ENCODE peak calls at places on chromosomes 5 and 9, in four cellular contexts. L, C, X and M are unnamed samples.

GRCh38 chr5:160643588-160643987 is 208.4 kb downstream of the ATP10B start:
- DNase-seq in X (no peak), C (no peak), L (no peak), M (no peak)

GRCh38 chr9:281753-282645 is 67.3 kb downstream of the DOCK8 start:
- DNase-seq in L (no peak), X (no peak), C (no peak), M (no peak)

GRCh38 chr9:115992834-115993233 is 160.8 kb upstream of the PAPPA start:
- DNase-seq in L (no peak), C (no peak), X (no peak), M (no peak)

GRCh38 chr5:72246239-72246580 is 73.8 kb downstream of the MRPS27 start:
- DNase-seq in C (no peak), L (no peak), X (no peak), M (no peak)

GRCh38 chr5:154858972-154859950 is 834 bp downstream of the CNOT8 start:
- DNase-seq in L (no peak), X (no peak), C (no peak), M (no peak)

GRCh38 chr5:107551088-107551487 is 119.6 kb downstream of the EFNA5 start:
- DNase-seq in X (no peak), L (no peak), C (no peak), M (no peak)

GRCh38 chr5:117657591-117657990 is 1083.0 kb upstream of the SEMA6A start:
- DNase-seq in X (no peak), C (no peak), L (no peak), M (no peak)

GRCh38 chr5:59390074-59390659 is 503.4 kb downstream of the PDE4D start:
- DNase-seq in L (no peak), C (no peak), X (peak), M (no peak)

GRCh38 chr5:5430136-5430535 is 7.7 kb downstream of the ICE1 start:
- DNase-seq in X (no peak), C (no peak), L (no peak), M (no peak)

GRCh38 chr5:114665551-114665950 is 303.7 kb downstream of the KCNN2 start:
- DNase-seq in X (no peak), L (no peak), C (no peak), M (no peak)

GRCh38 chr5:1931590-1932138 is 48.9 kb upstream of the IRX4 start:
- DNase-seq in C (no peak), X (peak), L (peak), M (no peak)

GRCh38 chr9:81393985-81394811 is 295.1 kb downstream of the TLE1 start:
- DNase-seq in L (no peak), C (no peak), X (no peak), M (no peak)

GRCh38 chr5:68499952-68500351 is 284.4 kb downstream of the PIK3R1 start:
- DNase-seq in X (no peak), L (no peak), C (no peak), M (no peak)

GRCh38 chr5:36402512-36402906 is 100.8 kb upstream of the RANBP3L start:
- DNase-seq in X (no peak), C (no peak), L (no peak), M (no peak)

GRCh38 chr5:36396640-36397039 is 94.9 kb upstream of the RANBP3L start:
- DNase-seq in L (no peak), X (no peak), C (no peak), M (no peak)

GRCh38 chr5:36395260-36395659 is 93.6 kb upstream of the RANBP3L start:
- DNase-seq in X (no peak), C (no peak), L (no peak), M (no peak)

GRCh38 chr5:36393656-36394438 is 92.1 kb upstream of the RANBP3L start:
- DNase-seq in L (no peak), C (no peak), X (no peak), M (no peak)

GRCh38 chr5:36398137-36398536 is 96.4 kb upstream of the RANBP3L start:
- DNase-seq in X (no peak), L (no peak), C (no peak), M (no peak)
- TF ChIP-seq CTCF in X (no peak), L (no peak), C (peak), M (no peak)

DNA sequence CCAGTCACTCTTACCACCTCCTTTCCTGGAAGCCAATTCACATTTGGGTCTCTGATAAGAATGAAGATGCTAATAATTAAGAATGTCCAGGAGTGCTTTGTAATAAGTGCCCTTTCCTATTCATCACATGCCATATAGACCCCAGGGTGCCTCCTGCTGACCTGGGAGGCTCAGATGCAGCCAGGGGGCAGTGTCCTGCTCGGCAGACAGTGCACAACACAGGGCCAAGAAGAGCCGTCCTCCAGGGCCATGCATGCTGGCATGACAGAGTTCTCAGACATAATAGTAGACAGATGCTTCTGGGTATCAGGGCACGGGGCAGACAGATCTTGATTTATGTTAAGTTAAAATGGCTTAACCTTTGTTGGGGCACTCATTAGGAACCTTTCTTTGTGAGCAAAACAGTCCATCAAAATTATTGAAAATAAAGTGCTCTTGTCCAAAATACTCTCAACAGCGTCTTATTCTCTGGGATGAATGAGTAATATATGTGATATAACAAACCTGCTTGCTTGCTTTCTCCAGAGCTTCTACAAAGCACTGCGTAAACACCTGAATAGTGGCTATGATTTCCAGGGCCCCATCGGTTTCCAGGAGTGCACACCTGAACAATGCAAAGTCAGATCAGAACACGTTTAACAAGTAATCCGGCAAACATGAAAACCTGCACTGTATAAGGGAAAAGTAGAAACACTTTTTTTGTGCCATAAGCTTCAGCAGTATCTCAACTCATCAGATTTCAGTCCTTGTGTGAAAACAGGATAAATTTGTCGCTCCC is 192.7 kb downstream of the FANCC start:
- DNase-seq in C (no peak), X (peak), L (no peak), M (no peak)
- TF ChIP-seq CTCF in C (no peak), X (no peak), L (no peak), M (no peak)

DNA sequence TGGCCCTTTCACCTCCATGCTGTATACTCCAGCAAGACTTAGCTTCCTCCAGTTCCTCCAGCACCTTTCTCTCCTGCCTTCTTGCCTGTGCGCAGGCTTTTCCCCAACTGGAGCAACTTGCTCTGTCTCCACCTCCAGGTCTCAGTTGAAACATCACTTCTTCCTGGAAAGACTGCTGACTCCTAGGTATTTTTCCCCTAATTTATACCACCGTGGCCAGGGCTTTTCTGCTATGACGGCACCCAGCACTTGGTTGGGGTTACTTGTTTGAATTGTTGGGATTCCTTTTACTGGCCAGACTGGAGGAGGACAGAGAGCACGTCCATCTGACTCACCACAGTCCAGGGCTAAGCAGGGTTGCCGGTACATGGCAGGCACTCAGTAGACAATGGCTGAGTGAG is 67.5 kb downstream of the KCNIP1 start:
- DNase-seq in C (no peak), L (no peak), X (no peak), M (no peak)
- TF ChIP-seq CTCF in C (no peak), L (no peak), X (no peak), M (no peak)

DNA sequence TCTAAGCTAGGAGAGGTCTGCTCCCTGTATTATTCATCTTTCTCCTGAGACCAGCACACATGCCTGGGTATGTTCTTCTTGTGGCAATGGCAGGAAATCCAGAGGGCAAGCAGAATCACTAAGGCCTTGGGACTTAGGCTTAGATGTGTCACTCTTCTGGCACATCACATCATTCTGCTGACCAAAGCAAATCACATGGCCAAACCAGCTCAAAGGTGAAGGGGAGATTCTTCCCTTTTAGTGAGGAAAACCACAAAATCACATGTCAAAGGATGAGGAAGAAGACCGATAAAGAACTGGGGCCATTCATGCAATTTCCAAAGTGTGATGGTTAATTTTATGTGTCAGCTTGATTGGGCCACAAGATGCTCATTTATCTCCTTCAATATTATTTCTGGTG is 5.7 kb upstream of the AGGF1 start:
- DNase-seq in X (no peak), L (no peak), C (no peak), M (no peak)
- TF ChIP-seq CTCF in X (no peak), L (no peak), C (no peak), M (no peak)

DNA sequence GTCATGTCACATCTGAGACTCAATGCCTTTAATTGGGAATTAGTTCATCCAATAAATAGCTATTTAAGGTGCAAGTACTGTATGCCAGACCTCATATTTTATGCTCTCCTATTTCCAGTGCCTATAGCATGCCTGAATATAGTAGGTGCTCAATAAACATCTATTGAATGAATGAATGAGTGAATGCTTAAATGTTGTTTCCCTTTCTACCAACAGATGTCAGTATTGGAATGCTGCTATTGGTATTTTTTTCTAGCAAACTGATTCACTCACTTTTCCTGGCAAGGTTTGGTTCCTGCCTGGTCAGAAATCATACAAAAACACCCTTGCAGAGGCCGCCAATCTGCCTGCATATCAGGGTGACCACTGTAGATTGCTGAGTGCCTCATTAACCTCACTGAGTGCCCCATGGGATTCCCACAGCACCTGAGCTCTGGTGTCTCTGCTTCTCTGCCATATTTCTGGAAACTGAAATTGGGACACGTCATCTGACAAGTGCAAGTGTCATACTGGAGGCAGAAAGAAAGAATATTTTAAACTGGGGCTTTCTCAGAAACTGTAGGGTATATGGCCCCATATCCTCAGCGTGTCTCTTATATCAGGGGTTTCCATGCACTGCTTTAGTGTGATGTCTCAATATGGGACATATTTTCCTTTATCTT is 359.7 kb downstream of the TRIM32 start:
- DNase-seq in L (no peak), C (no peak), X (no peak), M (no peak)
- TF ChIP-seq CTCF in L (no peak), C (no peak), X (peak), M (no peak)

GRCh38 chr5:43039115-43039467 is 1.0 kb downstream of the ANXA2R start:
- DNase-seq in L (no peak), C (no peak), X (no peak), M (no peak)

GRCh38 chr5:43038523-43038989 is 1.6 kb downstream of the ANXA2R start:
- DNase-seq in C (no peak), X (no peak), L (no peak), M (no peak)

GRCh38 chr5:43040287-43041098 is at the start of gene ANXA2R:
- DNase-seq in C (peak), L (peak), X (peak), M (peak)

GRCh38 chr5:43041131-43041668 is 1.1 kb upstream of the ANXA2R start:
- DNase-seq in C (no peak), L (no peak), X (no peak), M (no peak)

DNA sequence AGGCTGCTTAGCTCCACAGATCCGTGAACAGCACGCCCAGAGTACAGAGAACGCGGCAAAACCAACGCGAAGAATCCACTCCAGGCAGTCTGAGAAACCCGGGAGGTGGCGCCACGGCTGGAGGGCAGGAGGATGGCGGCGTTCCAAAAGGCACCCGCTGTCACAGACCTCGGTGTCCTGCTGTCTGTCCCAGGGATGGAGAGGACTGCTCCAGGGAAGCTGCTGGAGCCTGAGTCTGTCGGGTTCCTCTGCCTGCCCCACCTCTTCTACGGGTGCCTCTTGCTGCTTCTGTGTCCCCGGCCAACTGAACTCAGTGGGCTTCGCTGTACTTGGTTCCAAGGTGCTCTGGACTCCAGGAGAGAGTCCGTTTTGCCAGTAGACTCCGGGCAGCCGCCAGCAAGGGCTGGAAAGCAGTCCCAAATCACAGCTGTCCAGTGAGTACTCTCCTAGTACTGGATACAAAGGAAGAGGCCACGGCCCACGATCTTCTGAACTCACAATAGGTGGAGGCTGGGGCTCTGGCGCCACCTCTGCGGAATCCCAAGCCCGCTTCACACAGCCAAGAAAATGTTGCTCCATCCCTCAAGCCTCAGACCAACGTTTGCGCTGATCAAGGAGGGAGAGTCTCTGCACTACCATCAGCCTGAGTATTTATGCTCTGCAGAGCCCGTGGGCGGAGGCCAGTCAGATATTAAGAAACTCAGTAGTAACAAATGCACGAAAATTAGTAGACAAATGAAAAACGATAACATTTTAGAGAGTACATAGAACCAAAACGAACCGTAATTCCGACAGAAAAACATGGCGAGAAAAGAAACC is 442 bp downstream of the ANXA2R start:
- DNase-seq in X (peak), L (peak), C (peak), M (no peak)
- TF ChIP-seq CTCF in X (no peak), L (no peak), C (no peak), M (no peak)

GRCh38 chr9:78091736-78092135 is 60.1 kb upstream of the GNAQ start:
- DNase-seq in X (no peak), C (no peak), L (no peak), M (no peak)
- TF ChIP-seq CTCF in X (no peak), C (no peak), L (no peak), M (no peak)